ENCODE peak calls at places on chromosomes 11 and 22, in five cellular contexts. One of them, this sample, is unnamed.

GRCh38 chr11:70324354-70325115 is 54.0 kb downstream of the PPFIA1 start:
- DNase-seq in amygdala: no peak
- DNase-seq in activated CD8-positive, alpha-beta memory T cell treated with anti-CD3 and anti-CD28 coated beads for 48 hours: no peak
- DNase-seq in CD4-positive, alpha-beta T cell: no peak
- DNase-seq in stimulated activated CD4-positive, alpha-beta T cell treated with anti-CD3 and anti-CD28 coated beads, TNF-alpha, amount 100 ng/mL, for 1 hour: no peak
- DNase-seq in this sample: no peak

GRCh38 chr11:1638344-1638743 is 8.8 kb downstream of the KRTAP5-5 start:
- DNase-seq in amygdala: no peak
- DNase-seq in activated CD8-positive, alpha-beta memory T cell treated with anti-CD3 and anti-CD28 coated beads for 48 hours: no peak
- DNase-seq in CD4-positive, alpha-beta T cell: no peak
- DNase-seq in stimulated activated CD4-positive, alpha-beta T cell treated with anti-CD3 and anti-CD28 coated beads, TNF-alpha, amount 100 ng/mL, for 1 hour: no peak
- DNase-seq in this sample: no peak

GRCh38 chr11:44205358-44205757 is 104.6 kb downstream of the ALX4 start:
- DNase-seq in amygdala: no peak
- DNase-seq in activated CD8-positive, alpha-beta memory T cell treated with anti-CD3 and anti-CD28 coated beads for 48 hours: no peak
- DNase-seq in CD4-positive, alpha-beta T cell: no peak
- DNase-seq in stimulated activated CD4-positive, alpha-beta T cell treated with anti-CD3 and anti-CD28 coated beads, TNF-alpha, amount 100 ng/mL, for 1 hour: no peak
- DNase-seq in this sample: no peak

GRCh38 chr11:69102732-69103615 is 52.8 kb upstream of the SMIM38 start:
- DNase-seq in amygdala: no peak
- DNase-seq in activated CD8-positive, alpha-beta memory T cell treated with anti-CD3 and anti-CD28 coated beads for 48 hours: no peak
- DNase-seq in CD4-positive, alpha-beta T cell: no peak
- DNase-seq in stimulated activated CD4-positive, alpha-beta T cell treated with anti-CD3 and anti-CD28 coated beads, TNF-alpha, amount 100 ng/mL, for 1 hour: no peak
- DNase-seq in this sample: peak; percentile 70

GRCh38 chr11:9756878-9757277 is 93.0 kb downstream of the SWAP70 start:
- DNase-seq in amygdala: no peak
- DNase-seq in activated CD8-positive, alpha-beta memory T cell treated with anti-CD3 and anti-CD28 coated beads for 48 hours: no peak
- DNase-seq in CD4-positive, alpha-beta T cell: no peak
- DNase-seq in stimulated activated CD4-positive, alpha-beta T cell treated with anti-CD3 and anti-CD28 coated beads, TNF-alpha, amount 100 ng/mL, for 1 hour: no peak
- DNase-seq in this sample: no peak

GRCh38 chr11:65611028-65611757 is 2.8 kb downstream of the MAP3K11 start:
- DNase-seq in amygdala: peak; percentile 60
- DNase-seq in activated CD8-positive, alpha-beta memory T cell treated with anti-CD3 and anti-CD28 coated beads for 48 hours: no peak
- DNase-seq in CD4-positive, alpha-beta T cell: no peak
- DNase-seq in stimulated activated CD4-positive, alpha-beta T cell treated with anti-CD3 and anti-CD28 coated beads, TNF-alpha, amount 100 ng/mL, for 1 hour: no peak
- DNase-seq in this sample: no peak

GRCh38 chr11:128481135-128481534 is 106.2 kb downstream of the ETS1 start:
- DNase-seq in amygdala: no peak
- DNase-seq in activated CD8-positive, alpha-beta memory T cell treated with anti-CD3 and anti-CD28 coated beads for 48 hours: no peak
- DNase-seq in CD4-positive, alpha-beta T cell: no peak
- DNase-seq in stimulated activated CD4-positive, alpha-beta T cell treated with anti-CD3 and anti-CD28 coated beads, TNF-alpha, amount 100 ng/mL, for 1 hour: no peak
- DNase-seq in this sample: no peak

GRCh38 chr11:112082729-112083128 is 3.8 kb downstream of the TIMM8B start:
- DNase-seq in amygdala: no peak
- DNase-seq in activated CD8-positive, alpha-beta memory T cell treated with anti-CD3 and anti-CD28 coated beads for 48 hours: no peak
- DNase-seq in CD4-positive, alpha-beta T cell: no peak
- DNase-seq in stimulated activated CD4-positive, alpha-beta T cell treated with anti-CD3 and anti-CD28 coated beads, TNF-alpha, amount 100 ng/mL, for 1 hour: no peak
- DNase-seq in this sample: no peak

GRCh38 chr11:64631675-64632074 is 40.7 kb downstream of the SLC22A12 start:
- DNase-seq in amygdala: no peak
- DNase-seq in activated CD8-positive, alpha-beta memory T cell treated with anti-CD3 and anti-CD28 coated beads for 48 hours: no peak
- DNase-seq in CD4-positive, alpha-beta T cell: no peak
- DNase-seq in stimulated activated CD4-positive, alpha-beta T cell treated with anti-CD3 and anti-CD28 coated beads, TNF-alpha, amount 100 ng/mL, for 1 hour: no peak
- DNase-seq in this sample: no peak

GRCh38 chr11:102269927-102270326 is 47.4 kb upstream of the BIRC3 start:
- DNase-seq in amygdala: no peak
- DNase-seq in activated CD8-positive, alpha-beta memory T cell treated with anti-CD3 and anti-CD28 coated beads for 48 hours: no peak
- DNase-seq in CD4-positive, alpha-beta T cell: no peak
- DNase-seq in stimulated activated CD4-positive, alpha-beta T cell treated with anti-CD3 and anti-CD28 coated beads, TNF-alpha, amount 100 ng/mL, for 1 hour: no peak
- DNase-seq in this sample: no peak

GRCh38 chr11:95364324-95365295 is 133.6 kb upstream of the SESN3 start:
- DNase-seq in amygdala: no peak
- DNase-seq in activated CD8-positive, alpha-beta memory T cell treated with anti-CD3 and anti-CD28 coated beads for 48 hours: no peak
- DNase-seq in CD4-positive, alpha-beta T cell: no peak
- DNase-seq in stimulated activated CD4-positive, alpha-beta T cell treated with anti-CD3 and anti-CD28 coated beads, TNF-alpha, amount 100 ng/mL, for 1 hour: no peak
- DNase-seq in this sample: no peak

GRCh38 chr22:28148816-28149465 is 229.9 kb upstream of the PITPNB start:
- DNase-seq in amygdala: no peak
- DNase-seq in activated CD8-positive, alpha-beta memory T cell treated with anti-CD3 and anti-CD28 coated beads for 48 hours: no peak
- DNase-seq in CD4-positive, alpha-beta T cell: no peak
- DNase-seq in stimulated activated CD4-positive, alpha-beta T cell treated with anti-CD3 and anti-CD28 coated beads, TNF-alpha, amount 100 ng/mL, for 1 hour: no peak
- DNase-seq in this sample: no peak

GRCh38 chr11:42473116-42473515 is 838.7 kb upstream of the API5 start:
- DNase-seq in amygdala: no peak
- DNase-seq in activated CD8-positive, alpha-beta memory T cell treated with anti-CD3 and anti-CD28 coated beads for 48 hours: no peak
- DNase-seq in CD4-positive, alpha-beta T cell: no peak
- DNase-seq in stimulated activated CD4-positive, alpha-beta T cell treated with anti-CD3 and anti-CD28 coated beads, TNF-alpha, amount 100 ng/mL, for 1 hour: no peak
- DNase-seq in this sample: no peak

GRCh38 chr11:71433648-71434450 is 14.3 kb downstream of the DHCR7 start:
- DNase-seq in amygdala: no peak
- DNase-seq in activated CD8-positive, alpha-beta memory T cell treated with anti-CD3 and anti-CD28 coated beads for 48 hours: no peak
- DNase-seq in CD4-positive, alpha-beta T cell: no peak
- DNase-seq in stimulated activated CD4-positive, alpha-beta T cell treated with anti-CD3 and anti-CD28 coated beads, TNF-alpha, amount 100 ng/mL, for 1 hour: no peak
- DNase-seq in this sample: no peak

GRCh38 chr11:66195867-66196266 is 72.6 kb upstream of the RAB1B start:
- DNase-seq in amygdala: no peak
- DNase-seq in activated CD8-positive, alpha-beta memory T cell treated with anti-CD3 and anti-CD28 coated beads for 48 hours: no peak
- DNase-seq in CD4-positive, alpha-beta T cell: no peak
- DNase-seq in stimulated activated CD4-positive, alpha-beta T cell treated with anti-CD3 and anti-CD28 coated beads, TNF-alpha, amount 100 ng/mL, for 1 hour: no peak
- DNase-seq in this sample: no peak

GRCh38 chr11:64592656-64593055 is 1.6 kb downstream of the SLC22A12 start:
- DNase-seq in amygdala: no peak
- DNase-seq in activated CD8-positive, alpha-beta memory T cell treated with anti-CD3 and anti-CD28 coated beads for 48 hours: no peak
- DNase-seq in CD4-positive, alpha-beta T cell: no peak
- DNase-seq in stimulated activated CD4-positive, alpha-beta T cell treated with anti-CD3 and anti-CD28 coated beads, TNF-alpha, amount 100 ng/mL, for 1 hour: no peak
- DNase-seq in this sample: no peak

GRCh38 chr11:128624269-128625170 is 37.2 kb upstream of the ETS1 start:
- DNase-seq in amygdala: no peak
- DNase-seq in activated CD8-positive, alpha-beta memory T cell treated with anti-CD3 and anti-CD28 coated beads for 48 hours: no peak
- DNase-seq in CD4-positive, alpha-beta T cell: peak; percentile 55
- DNase-seq in stimulated activated CD4-positive, alpha-beta T cell treated with anti-CD3 and anti-CD28 coated beads, TNF-alpha, amount 100 ng/mL, for 1 hour: peak; percentile 57
- DNase-seq in this sample: no peak

GRCh38 chr11:104946907-104947306 is 21.5 kb downstream of the CASP4 start:
- DNase-seq in amygdala: no peak
- DNase-seq in activated CD8-positive, alpha-beta memory T cell treated with anti-CD3 and anti-CD28 coated beads for 48 hours: no peak
- DNase-seq in CD4-positive, alpha-beta T cell: no peak
- DNase-seq in stimulated activated CD4-positive, alpha-beta T cell treated with anti-CD3 and anti-CD28 coated beads, TNF-alpha, amount 100 ng/mL, for 1 hour: no peak
- DNase-seq in this sample: no peak

GRCh38 chr22:47409501-47410275 is 647.2 kb downstream of the TBC1D22A start:
- DNase-seq in amygdala: no peak
- DNase-seq in activated CD8-positive, alpha-beta memory T cell treated with anti-CD3 and anti-CD28 coated beads for 48 hours: no peak
- DNase-seq in CD4-positive, alpha-beta T cell: no peak
- DNase-seq in stimulated activated CD4-positive, alpha-beta T cell treated with anti-CD3 and anti-CD28 coated beads, TNF-alpha, amount 100 ng/mL, for 1 hour: no peak
- DNase-seq in this sample: no peak

GRCh38 chr11:64250875-64251721 is at the start of gene PLCB3:
- DNase-seq in amygdala: no peak
- DNase-seq in activated CD8-positive, alpha-beta memory T cell treated with anti-CD3 and anti-CD28 coated beads for 48 hours: peak; percentile 43
- DNase-seq in CD4-positive, alpha-beta T cell: peak; percentile 67
- DNase-seq in stimulated activated CD4-positive, alpha-beta T cell treated with anti-CD3 and anti-CD28 coated beads, TNF-alpha, amount 100 ng/mL, for 1 hour: no peak
- DNase-seq in this sample: peak; percentile 72

GRCh38 chr11:43517518-43517917 is 158.8 kb downstream of the TTC17 start:
- DNase-seq in amygdala: no peak
- DNase-seq in activated CD8-positive, alpha-beta memory T cell treated with anti-CD3 and anti-CD28 coated beads for 48 hours: no peak
- DNase-seq in CD4-positive, alpha-beta T cell: no peak
- DNase-seq in stimulated activated CD4-positive, alpha-beta T cell treated with anti-CD3 and anti-CD28 coated beads, TNF-alpha, amount 100 ng/mL, for 1 hour: no peak
- DNase-seq in this sample: no peak

GRCh38 chr11:17366491-17366890 is 14.9 kb downstream of the NCR3LG1 start:
- DNase-seq in amygdala: no peak
- DNase-seq in activated CD8-positive, alpha-beta memory T cell treated with anti-CD3 and anti-CD28 coated beads for 48 hours: no peak
- DNase-seq in CD4-positive, alpha-beta T cell: no peak
- DNase-seq in stimulated activated CD4-positive, alpha-beta T cell treated with anti-CD3 and anti-CD28 coated beads, TNF-alpha, amount 100 ng/mL, for 1 hour: no peak
- DNase-seq in this sample: peak; percentile 51

GRCh38 chr22:50071432-50072166 is 13.5 kb upstream of the TTLL8 start:
- DNase-seq in amygdala: no peak
- DNase-seq in activated CD8-positive, alpha-beta memory T cell treated with anti-CD3 and anti-CD28 coated beads for 48 hours: no peak
- DNase-seq in CD4-positive, alpha-beta T cell: no peak
- DNase-seq in stimulated activated CD4-positive, alpha-beta T cell treated with anti-CD3 and anti-CD28 coated beads, TNF-alpha, amount 100 ng/mL, for 1 hour: no peak
- DNase-seq in this sample: no peak

GRCh38 chr11:101612481-101612880 is 28.7 kb upstream of the TRPC6 start:
- DNase-seq in amygdala: no peak
- DNase-seq in activated CD8-positive, alpha-beta memory T cell treated with anti-CD3 and anti-CD28 coated beads for 48 hours: no peak
- DNase-seq in CD4-positive, alpha-beta T cell: no peak
- DNase-seq in stimulated activated CD4-positive, alpha-beta T cell treated with anti-CD3 and anti-CD28 coated beads, TNF-alpha, amount 100 ng/mL, for 1 hour: no peak
- DNase-seq in this sample: no peak

GRCh38 chr11:106399075-106399500 is 321.6 kb downstream of the AASDHPPT start:
- DNase-seq in amygdala: no peak
- DNase-seq in activated CD8-positive, alpha-beta memory T cell treated with anti-CD3 and anti-CD28 coated beads for 48 hours: no peak
- DNase-seq in CD4-positive, alpha-beta T cell: no peak
- DNase-seq in stimulated activated CD4-positive, alpha-beta T cell treated with anti-CD3 and anti-CD28 coated beads, TNF-alpha, amount 100 ng/mL, for 1 hour: no peak
- DNase-seq in this sample: no peak

GRCh38 chr22:31753005-31753633 is 700 bp upstream of the DEPDC5 start:
- DNase-seq in amygdala: no peak
- DNase-seq in activated CD8-positive, alpha-beta memory T cell treated with anti-CD3 and anti-CD28 coated beads for 48 hours: no peak
- DNase-seq in CD4-positive, alpha-beta T cell: peak; percentile 4
- DNase-seq in stimulated activated CD4-positive, alpha-beta T cell treated with anti-CD3 and anti-CD28 coated beads, TNF-alpha, amount 100 ng/mL, for 1 hour: no peak
- DNase-seq in this sample: no peak

GRCh38 chr11:1520987-1521349 is 34.4 kb upstream of the MOB2 start:
- DNase-seq in amygdala: no peak
- DNase-seq in activated CD8-positive, alpha-beta memory T cell treated with anti-CD3 and anti-CD28 coated beads for 48 hours: no peak
- DNase-seq in CD4-positive, alpha-beta T cell: no peak
- DNase-seq in stimulated activated CD4-positive, alpha-beta T cell treated with anti-CD3 and anti-CD28 coated beads, TNF-alpha, amount 100 ng/mL, for 1 hour: no peak
- DNase-seq in this sample: no peak

GRCh38 chr11:17766590-17766989 is 32.0 kb downstream of the KCNC1 start:
- DNase-seq in amygdala: no peak
- DNase-seq in activated CD8-positive, alpha-beta memory T cell treated with anti-CD3 and anti-CD28 coated beads for 48 hours: no peak
- DNase-seq in CD4-positive, alpha-beta T cell: no peak
- DNase-seq in stimulated activated CD4-positive, alpha-beta T cell treated with anti-CD3 and anti-CD28 coated beads, TNF-alpha, amount 100 ng/mL, for 1 hour: no peak
- DNase-seq in this sample: no peak

GRCh38 chr11:92302766-92303165 is 78.1 kb downstream of the FAT3 start:
- DNase-seq in amygdala: no peak
- DNase-seq in activated CD8-positive, alpha-beta memory T cell treated with anti-CD3 and anti-CD28 coated beads for 48 hours: no peak
- DNase-seq in CD4-positive, alpha-beta T cell: no peak
- DNase-seq in stimulated activated CD4-positive, alpha-beta T cell treated with anti-CD3 and anti-CD28 coated beads, TNF-alpha, amount 100 ng/mL, for 1 hour: no peak
- DNase-seq in this sample: no peak

GRCh38 chr11:134343646-134344045 is 11.9 kb downstream of the GLB1L2 start:
- DNase-seq in amygdala: no peak
- DNase-seq in activated CD8-positive, alpha-beta memory T cell treated with anti-CD3 and anti-CD28 coated beads for 48 hours: no peak
- DNase-seq in CD4-positive, alpha-beta T cell: no peak
- DNase-seq in stimulated activated CD4-positive, alpha-beta T cell treated with anti-CD3 and anti-CD28 coated beads, TNF-alpha, amount 100 ng/mL, for 1 hour: no peak
- DNase-seq in this sample: no peak

GRCh38 chr11:44229003-44229570 is 80.9 kb downstream of the ALX4 start:
- DNase-seq in amygdala: no peak
- DNase-seq in activated CD8-positive, alpha-beta memory T cell treated with anti-CD3 and anti-CD28 coated beads for 48 hours: no peak
- DNase-seq in CD4-positive, alpha-beta T cell: no peak
- DNase-seq in stimulated activated CD4-positive, alpha-beta T cell treated with anti-CD3 and anti-CD28 coated beads, TNF-alpha, amount 100 ng/mL, for 1 hour: no peak
- DNase-seq in this sample: peak; percentile 16

GRCh38 chr11:8654503-8654902 is 28.0 kb downstream of the TRIM66 start:
- DNase-seq in amygdala: no peak
- DNase-seq in activated CD8-positive, alpha-beta memory T cell treated with anti-CD3 and anti-CD28 coated beads for 48 hours: no peak
- DNase-seq in CD4-positive, alpha-beta T cell: no peak
- DNase-seq in stimulated activated CD4-positive, alpha-beta T cell treated with anti-CD3 and anti-CD28 coated beads, TNF-alpha, amount 100 ng/mL, for 1 hour: no peak
- DNase-seq in this sample: no peak

GRCh38 chr11:72587696-72588095 is 86.5 kb downstream of the PDE2A start:
- DNase-seq in amygdala: no peak
- DNase-seq in activated CD8-positive, alpha-beta memory T cell treated with anti-CD3 and anti-CD28 coated beads for 48 hours: no peak
- DNase-seq in CD4-positive, alpha-beta T cell: no peak
- DNase-seq in stimulated activated CD4-positive, alpha-beta T cell treated with anti-CD3 and anti-CD28 coated beads, TNF-alpha, amount 100 ng/mL, for 1 hour: no peak
- DNase-seq in this sample: no peak

This sample was measured in T47D.